ENCODE peak calls at places on chromosome 11, in six cellular contexts. A, B, O, G, Z and I are unnamed samples.
A peak's percentile ranks its signal among the peaks of the same experiment; 100 is the strongest.

GRCh38 chr11:99988105-99988907 is 698.8 kb upstream of the ARHGAP42 start:
- DNase-seq in A (no peak), B (no peak), O (no peak), G (no peak), Z (no peak), I (no peak)

GRCh38 chr11:121887564-121887963 is 228.5 kb downstream of the BLID start:
- DNase-seq in A (no peak), B (no peak), O (no peak), G (no peak), Z (no peak), I (no peak)

GRCh38 chr11:7020183-7020917 is at the start of the genes NLRP14 and ZNF214:
- DNase-seq in A (peak; percentile 90), B (peak; percentile 59), O (peak; percentile 97), G (peak; percentile 91), Z (peak; percentile 96), I (peak; percentile 93)

GRCh38 chr11:56659755-56660154 is 3.7 kb upstream of the OR5AR1 start:
- DNase-seq in A (no peak), B (no peak), O (no peak), G (no peak), Z (no peak), I (no peak)

GRCh38 chr11:75814686-75815344 is at the start of gene UVRAG:
- DNase-seq in A (peak; percentile 99), B (peak; percentile 100), O (peak; percentile 99), G (peak; percentile 98), Z (peak; percentile 99), I (peak; percentile 98)

GRCh38 chr11:84465040-84465439 is 1162.1 kb downstream of the DLG2 start:
- DNase-seq in A (no peak), B (no peak), O (no peak), G (no peak), Z (no peak), I (no peak)

GRCh38 chr11:128814856-128815705 is 52.0 kb downstream of the KCNJ1 start:
- DNase-seq in A (no peak), B (no peak), O (no peak), G (no peak), Z (peak; percentile 82), I (peak; percentile 31)

GRCh38 chr11:65429069-65429681 is 6.6 kb downstream of the NEAT1 start:
- DNase-seq in A (peak; percentile 84), B (no peak), O (peak; percentile 42), G (peak; percentile 43), Z (peak; percentile 69), I (no peak)

GRCh38 chr11:68375337-68375736 is 62.9 kb downstream of the LRP5 start:
- DNase-seq in A (no peak), B (no peak), O (no peak), G (no peak), Z (no peak), I (no peak)

GRCh38 chr11:112644410-112645131 is 316.6 kb upstream of the NCAM1 start:
- DNase-seq in A (no peak), B (no peak), O (no peak), G (no peak), Z (no peak), I (no peak)

GRCh38 chr11:6323291-6323905 is 3.1 kb upstream of the CAVIN3 start:
- DNase-seq in A (no peak), B (no peak), O (no peak), G (peak; percentile 32), Z (no peak), I (no peak)

DNA sequence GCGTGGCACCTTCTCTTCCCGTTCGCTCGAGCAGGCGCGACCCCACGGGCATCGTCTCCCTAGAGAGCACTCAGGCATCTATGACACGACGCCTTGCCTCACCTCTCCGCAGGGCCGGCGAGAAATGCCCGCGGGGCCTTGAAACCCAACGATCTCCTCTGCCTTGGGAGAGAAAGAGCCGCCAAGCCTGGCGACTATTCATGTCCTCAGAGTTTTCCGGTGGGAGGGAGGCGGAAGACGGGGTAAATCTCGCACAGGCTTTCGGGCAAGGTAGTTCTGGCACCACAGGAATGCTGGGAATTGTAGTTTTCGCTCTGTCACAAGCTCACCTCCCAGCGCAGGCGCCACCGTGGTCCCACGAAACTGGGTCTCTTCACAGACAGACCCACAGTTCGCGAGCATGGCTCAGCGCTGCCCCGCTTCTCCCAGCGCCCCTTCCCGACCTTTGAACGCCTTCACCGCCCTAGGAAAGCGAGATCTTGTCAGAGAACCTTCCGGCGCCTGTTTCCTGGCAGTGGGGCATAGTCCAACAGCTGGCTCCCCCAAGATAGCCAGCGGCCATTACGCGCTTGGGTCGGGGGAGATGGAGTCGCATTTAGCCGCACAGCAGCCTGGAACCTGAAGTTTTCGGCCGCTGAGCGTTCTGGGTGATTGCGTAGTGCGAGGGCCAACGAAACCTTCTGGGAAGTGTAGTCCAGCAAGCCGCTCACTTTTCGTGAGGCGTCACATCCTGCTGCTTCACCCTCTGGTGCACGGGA is at the start of gene CCDC90B:
- DNase-seq in A (peak; percentile 98), B (peak; percentile 90), O (peak; percentile 95), G (peak; percentile 96), Z (peak; percentile 98), I (peak; percentile 98)
- TF ChIP-seq EP300 in A (no peak), B (no peak), O (peak; percentile 61), G (no peak), Z (no peak), I (peak; percentile 33)

GRCh38 chr11:46615756-46616155 is 1.3 kb downstream of the HARBI1 start:
- DNase-seq in A (no peak), B (no peak), O (no peak), G (no peak), Z (no peak), I (no peak)
- H3K4me1 ChIP-seq in A (peaks cover 24% of the 10 kb centered on the region), B (peaks cover 28% of the 10 kb centered on the region), O (peaks cover 1% of the 10 kb centered on the region), G (peaks cover 85% of the 10 kb centered on the region), Z (no peaks in the 10 kb centered on the region), I (peaks cover 30% of the 10 kb centered on the region)

DNA sequence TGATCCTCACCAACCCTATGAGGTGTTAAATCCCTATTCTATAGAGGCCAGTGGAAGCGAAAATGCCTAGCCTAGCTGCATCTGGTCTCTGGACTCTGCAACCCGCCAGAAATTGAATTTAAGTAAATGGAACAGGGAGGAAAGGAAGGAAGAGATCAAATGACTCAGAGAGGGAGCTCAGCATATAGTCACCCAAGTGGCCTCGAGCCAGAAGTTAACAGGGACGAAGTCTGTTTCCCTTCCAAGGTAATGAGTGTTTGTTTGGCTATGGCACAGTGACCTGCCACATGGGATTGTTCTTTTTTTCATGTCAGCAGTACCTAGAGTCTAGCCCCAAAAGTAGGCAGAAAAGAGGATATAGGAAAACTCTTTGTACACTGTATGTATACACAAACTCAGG is 66.3 kb downstream of the PAK1 start:
- DNase-seq in A (peak; percentile 44), B (no peak), O (no peak), G (peak; percentile 85), Z (no peak), I (peak; percentile 33)
- TF ChIP-seq EP300 in A (no peak), B (no peak), O (no peak), G (no peak), Z (no peak), I (no peak)

DNA sequence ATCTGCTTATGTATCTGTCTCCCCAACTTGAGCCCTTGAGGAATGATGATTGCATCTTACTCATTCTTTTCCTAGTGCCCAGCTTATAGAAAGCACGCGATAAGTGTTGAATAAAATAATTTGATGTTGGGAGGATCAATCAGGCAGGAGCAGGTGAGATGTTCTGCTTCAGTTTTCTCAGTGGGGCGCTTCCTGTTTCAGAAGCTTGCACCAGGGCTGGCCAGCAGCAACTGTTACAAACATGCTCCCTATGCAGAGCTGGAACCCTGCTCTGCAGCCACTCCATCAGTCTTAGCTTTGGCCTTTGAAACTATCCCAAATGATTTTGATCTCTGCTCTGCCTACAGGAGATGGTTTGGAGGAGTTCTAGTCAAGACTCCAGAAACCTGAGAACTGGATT is 3.9 kb downstream of the ENDOD1 start:
- DNase-seq in A (no peak), B (no peak), O (no peak), G (no peak), Z (no peak), I (no peak)
- H3K4me1 ChIP-seq in A (peaks cover 24% of the 10 kb centered on the region), B (peaks cover 43% of the 10 kb centered on the region), O (peaks cover 4% of the 10 kb centered on the region), G (peaks cover 43% of the 10 kb centered on the region), Z (no peaks in the 10 kb centered on the region), I (peaks cover 43% of the 10 kb centered on the region)

GRCh38 chr11:134565343-134565891 is 153.4 kb upstream of the B3GAT1 start:
- DNase-seq in A (no peak), B (no peak), O (no peak), G (no peak), Z (no peak), I (peak; percentile 14)
- TF ChIP-seq EP300 in A (no peak), B (no peak), O (no peak), G (no peak), Z (no peak), I (no peak)

DNA sequence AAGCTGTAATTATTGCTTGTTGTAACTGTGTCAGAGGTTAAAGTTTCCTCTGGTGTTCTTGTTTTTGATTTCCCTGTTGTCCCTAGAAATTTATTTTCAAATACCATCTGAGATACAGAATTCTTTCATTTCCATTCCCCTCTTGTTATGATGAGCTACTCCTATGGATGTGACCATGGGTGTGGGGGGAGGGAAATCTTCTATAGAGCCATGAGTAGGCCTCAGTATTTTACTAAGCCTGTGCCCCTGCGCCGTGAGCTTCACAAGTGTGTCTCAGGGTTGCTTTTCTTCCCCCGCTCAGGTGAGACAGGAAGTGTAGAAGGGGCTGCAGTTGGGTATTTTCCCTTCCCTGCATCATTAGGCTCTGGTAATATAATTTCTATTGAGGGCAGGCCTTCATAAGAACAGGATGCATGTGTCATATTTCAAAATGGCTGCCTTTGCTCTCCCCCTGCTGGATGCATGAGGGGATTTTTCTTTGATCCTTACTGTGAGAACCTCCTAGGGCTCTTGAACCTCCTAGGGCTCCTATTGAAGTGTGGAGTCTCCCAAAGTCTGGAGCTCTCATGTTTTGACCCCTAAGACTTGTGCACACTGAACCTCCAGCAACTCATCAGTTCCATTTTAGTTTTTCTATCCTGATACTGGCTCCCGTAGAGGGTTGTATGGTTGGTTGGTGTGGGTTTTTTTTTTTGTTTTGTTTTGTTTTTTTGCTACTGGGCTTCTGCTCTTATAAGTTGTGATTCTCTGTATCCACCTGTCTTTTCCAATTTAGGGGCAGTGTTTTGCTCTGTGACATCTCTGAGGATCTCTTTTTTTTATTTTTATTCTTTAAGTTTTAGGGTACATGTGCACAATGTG is 658.2 kb downstream of the NTM start:
- DNase-seq in A (peak; percentile 29), B (no peak), O (no peak), G (peak; percentile 28), Z (no peak), I (no peak)
- H3K4me1 ChIP-seq in A (no peaks in the 10 kb centered on the region), B (no peaks in the 10 kb centered on the region), O (no peaks in the 10 kb centered on the region), G (no peaks in the 10 kb centered on the region), Z (no peaks in the 10 kb centered on the region), I (no peaks in the 10 kb centered on the region)

GRCh38 chr11:69948256-69949141 is 129.3 kb upstream of the FGF3 start:
- DNase-seq in A (peak; percentile 83), B (peak; percentile 87), O (no peak), G (peak; percentile 65), Z (no peak), I (no peak)
- TF ChIP-seq EP300 in A (no peak), B (peak; percentile 85), O (no peak), G (no peak), Z (no peak), I (no peak)

GRCh38 chr11:115411114-115411513 is 93.1 kb downstream of the CADM1 start:
- DNase-seq in A (no peak), B (no peak), O (no peak), G (no peak), Z (no peak), I (no peak)
- H3K4me1 ChIP-seq in A (peaks cover 33% of the 10 kb centered on the region), B (no peaks in the 10 kb centered on the region), O (peaks cover 8% of the 10 kb centered on the region), G (peaks cover 29% of the 10 kb centered on the region), Z (no peaks in the 10 kb centered on the region), I (peaks cover 20% of the 10 kb centered on the region)